ENCODE peak calls at places on chromosomes 13 and 19, in seven cellular contexts. O is GM19239; D is NCI-H2171; S is HTR-8/SVneo; L is stimulated activated CD8-positive, alpha-beta memory T cell treated with anti-CD3 and anti-CD28 coated beads, Interleukin-7, amount 100 ng/mL, for 1 hour; Q is activated CD8-positive, alpha-beta memory T cell treated with anti-CD3 and anti-CD28 coated beads, Interleukin-2, amount 50 U/mL, for 4 hours; H is NCI-H1092. J is an unnamed sample.

GRCh38 chr19:38361633-38362075 is 12.7 kb upstream of the PSMD8 start:
- DNase-seq in O (peak; percentile 66), D (peak; percentile 90), S (peak; percentile 93), L (peak; percentile 27), Q (peak; percentile 50), H (peak; percentile 16), J (peak; percentile 71)

GRCh38 chr13:49810825-49811526 is 18.5 kb upstream of the KPNA3 start:
- DNase-seq in O (no peak), D (no peak), S (no peak), L (no peak), Q (no peak), H (no peak), J (no peak)

GRCh38 chr13:29081036-29081435 is 260.9 kb downstream of the MTUS2 start:
- DNase-seq in O (no peak), D (no peak), S (no peak), L (no peak), Q (no peak), H (no peak), J (no peak)

GRCh38 chr13:23289917-23290357 is 109.2 kb downstream of the SGCG start:
- DNase-seq in O (no peak), D (no peak), S (peak; percentile 63), L (no peak), Q (no peak), H (peak; percentile 5), J (peak; percentile 82)

GRCh38 chr13:111480503-111480902 is 160.1 kb downstream of the TEX29 start:
- DNase-seq in O (no peak), D (no peak), S (no peak), L (no peak), Q (no peak), H (no peak), J (no peak)

GRCh38 chr13:23632741-23633140 is 62.5 kb downstream of the TNFRSF19 start:
- DNase-seq in O (no peak), D (no peak), S (no peak), L (no peak), Q (no peak), H (no peak), J (no peak)

GRCh38 chr19:49432141-49433073 is 7.2 kb downstream of the GFY start:
- DNase-seq in O (no peak), D (no peak), S (no peak), L (no peak), Q (no peak), H (no peak), J (no peak)

GRCh38 chr19:19447536-19448237 is 42.2 kb downstream of the GATAD2A start:
- DNase-seq in O (no peak), D (no peak), S (no peak), L (no peak), Q (no peak), H (no peak), J (no peak)

GRCh38 chr19:13873776-13874515 is 3.0 kb upstream of the NANOS3 start:
- DNase-seq in O (no peak), D (no peak), S (no peak), L (no peak), Q (no peak), H (no peak), J (no peak)

GRCh38 chr19:29531458-29532025 is 5.7 kb downstream of the VSTM2B start:
- DNase-seq in O (no peak), D (no peak), S (no peak), L (no peak), Q (no peak), H (no peak), J (no peak)

GRCh38 chr19:3117746-3118145 is 18.1 kb upstream of the GNA15 start:
- DNase-seq in O (no peak), D (no peak), S (no peak), L (no peak), Q (no peak), H (no peak), J (no peak)

GRCh38 chr13:99003851-99004471 is 26.1 kb upstream of the DOCK9 start:
- DNase-seq in O (no peak), D (no peak), S (no peak), L (no peak), Q (no peak), H (no peak), J (no peak)

GRCh38 chr19:13920940-13921744 is 15.1 kb downstream of the CC2D1A start:
- DNase-seq in O (peak; percentile 68), D (peak; percentile 47), S (no peak), L (no peak), Q (no peak), H (no peak), J (no peak)

GRCh38 chr13:40762849-40763248 is 8.1 kb downstream of the MRPS31 start:
- DNase-seq in O (no peak), D (no peak), S (no peak), L (no peak), Q (no peak), H (no peak), J (no peak)

GRCh38 chr13:25775986-25776385 is 275.8 kb downstream of the SHISA2 start:
- DNase-seq in O (no peak), D (no peak), S (no peak), L (no peak), Q (no peak), H (no peak), J (no peak)

GRCh38 chr13:32837973-32838940 is 178.0 kb upstream of the KL start:
- DNase-seq in O (no peak), D (no peak), S (no peak), L (no peak), Q (no peak), H (no peak), J (no peak)

GRCh38 chr19:46759817-46760333 is 13.6 kb upstream of the STRN4 start:
- DNase-seq in O (no peak), D (no peak), S (no peak), L (no peak), Q (no peak), H (no peak), J (no peak)

GRCh38 chr19:36009633-36010379 is 1.2 kb upstream of the SYNE4 start:
- DNase-seq in O (no peak), D (no peak), S (no peak), L (no peak), Q (no peak), H (no peak), J (no peak)

GRCh38 chr19:45595814-45596213 is 6.2 kb downstream of the GPR4 start:
- DNase-seq in O (no peak), D (no peak), S (no peak), L (no peak), Q (no peak), H (no peak), J (no peak)

GRCh38 chr13:112637017-112637801 is 49.3 kb upstream of the TUBGCP3 start:
- DNase-seq in O (no peak), D (no peak), S (no peak), L (no peak), Q (no peak), H (no peak), J (no peak)

GRCh38 chr19:13526552-13526951 is 20.3 kb upstream of the CACNA1A start:
- DNase-seq in O (no peak), D (no peak), S (no peak), L (no peak), Q (no peak), H (no peak), J (no peak)

GRCh38 chr13:26956532-26957142 is 196.1 kb upstream of the GPR12 start:
- DNase-seq in O (no peak), D (no peak), S (no peak), L (no peak), Q (no peak), H (no peak), J (no peak)

GRCh38 chr13:99200433-99201167 is at the start of gene UBAC2:
- DNase-seq in O (peak; percentile 92), D (peak; percentile 91), S (peak; percentile 93), L (peak; percentile 91), Q (peak; percentile 97), H (peak; percentile 97), J (peak; percentile 94)

GRCh38 chr19:1445932-1446712 is 3.8 kb upstream of the APC2 start:
- DNase-seq in O (no peak), D (peak; percentile 50), S (peak; percentile 86), L (no peak), Q (no peak), H (peak; percentile 54), J (peak; percentile 70)

GRCh38 chr13:113113846-113114271 is 8.3 kb downstream of the F7 start:
- DNase-seq in O (no peak), D (no peak), S (no peak), L (no peak), Q (no peak), H (no peak), J (no peak)

GRCh38 chr19:39428309-39429112 is 7.2 kb downstream of the RPS16 start:
- DNase-seq in O (no peak), D (no peak), S (peak; percentile 67), L (no peak), Q (no peak), H (no peak), J (no peak)

GRCh38 chr13:96403241-96403640 is 313.3 kb downstream of the HS6ST3 start:
- DNase-seq in O (no peak), D (no peak), S (no peak), L (no peak), Q (no peak), H (no peak), J (no peak)

GRCh38 chr13:96481482-96481881 is 391.6 kb downstream of the HS6ST3 start:
- DNase-seq in O (no peak), D (no peak), S (no peak), L (no peak), Q (no peak), H (no peak), J (no peak)

GRCh38 chr19:10797541-10798256 is 38.3 kb downstream of the TMED1 start:
- DNase-seq in O (peak; percentile 36), D (no peak), S (no peak), L (peak; percentile 68), Q (peak; percentile 85), H (no peak), J (no peak)

GRCh38 chr19:5832527-5833216 is 6.8 kb downstream of the FUT6 start:
- DNase-seq in O (no peak), D (no peak), S (no peak), L (no peak), Q (no peak), H (no peak), J (no peak)